ENCODE peak calls at places on chromosomes 13 and 19, in four cellular contexts. H, J, S and N are unnamed samples.

GRCh38 chr19:46616631-46617322 is 8.1 kb downstream of the PTGIR start:
- DNase-seq in H (peak), J (no peak), S (peak), N (peak)

GRCh38 chr19:17525141-17525540 is 13.7 kb downstream of the PGLS start:
- DNase-seq in H (no peak), J (no peak), S (no peak), N (no peak)

GRCh38 chr13:76992548-76993001 is 694 bp downstream of the CLN5 start:
- DNase-seq in H (no peak), J (peak), S (no peak), N (no peak)

GRCh38 chr19:47446534-47447469 is 24.9 kb downstream of the SLC8A2 start:
- DNase-seq in H (no peak), J (no peak), S (peak), N (peak)

GRCh38 chr13:39051157-39051556 is 12.9 kb downstream of the NHLRC3 start:
- DNase-seq in H (no peak), J (no peak), S (no peak), N (no peak)

GRCh38 chr19:57664269-57665127 is 4.2 kb upstream of the ZSCAN4 start:
- DNase-seq in H (peak), J (peak), S (peak), N (peak)

GRCh38 chr13:30314069-30314468 is 6.7 kb upstream of the KATNAL1 start:
- DNase-seq in H (no peak), J (no peak), S (no peak), N (no peak)

GRCh38 chr13:98476538-98476966 is 100.4 kb downstream of the STK24 start:
- DNase-seq in H (peak), J (peak), S (peak), N (peak)

GRCh38 chr19:39684283-39684682 is 20.0 kb upstream of the LGALS14 start:
- DNase-seq in H (no peak), J (no peak), S (no peak), N (no peak)

GRCh38 chr13:77372275-77372674 is 45.4 kb upstream of the MYCBP2 start:
- DNase-seq in H (no peak), J (no peak), S (no peak), N (no peak)

GRCh38 chr19:46902402-46902766 is 41.6 kb downstream of the ARHGAP35 start:
- DNase-seq in H (no peak), J (no peak), S (peak), N (no peak)

GRCh38 chr13:98199480-98199879 is 22.4 kb upstream of the RNF113B start:
- DNase-seq in H (no peak), J (no peak), S (no peak), N (no peak)

GRCh38 chr19:18931316-18932162 is 9.5 kb downstream of the HOMER3 start:
- DNase-seq in H (no peak), J (no peak), S (no peak), N (no peak)

GRCh38 chr13:90362718-90363117 is 984.8 kb upstream of the MIR17HG start:
- DNase-seq in H (peak), J (no peak), S (no peak), N (no peak)

GRCh38 chr19:5130371-5131030 is 161.6 kb downstream of the KDM4B start:
- DNase-seq in H (no peak), J (peak), S (no peak), N (no peak)

GRCh38 chr13:23991119-23991518 is 93.8 kb upstream of the C1QTNF9B start:
- DNase-seq in H (no peak), J (no peak), S (no peak), N (no peak)

GRCh38 chr19:32359581-32359980 is 14.2 kb downstream of the ZNF507 start:
- DNase-seq in H (no peak), J (no peak), S (no peak), N (no peak)

GRCh38 chr19:32358311-32358710 is 12.9 kb downstream of the ZNF507 start:
- DNase-seq in H (no peak), J (no peak), S (no peak), N (no peak)

GRCh38 chr19:32355309-32355708 is 9.9 kb downstream of the ZNF507 start:
- DNase-seq in H (no peak), J (no peak), S (no peak), N (no peak)

GRCh38 chr19:32354345-32354744 is 8.9 kb downstream of the ZNF507 start:
- DNase-seq in H (no peak), J (no peak), S (no peak), N (no peak)

DNA sequence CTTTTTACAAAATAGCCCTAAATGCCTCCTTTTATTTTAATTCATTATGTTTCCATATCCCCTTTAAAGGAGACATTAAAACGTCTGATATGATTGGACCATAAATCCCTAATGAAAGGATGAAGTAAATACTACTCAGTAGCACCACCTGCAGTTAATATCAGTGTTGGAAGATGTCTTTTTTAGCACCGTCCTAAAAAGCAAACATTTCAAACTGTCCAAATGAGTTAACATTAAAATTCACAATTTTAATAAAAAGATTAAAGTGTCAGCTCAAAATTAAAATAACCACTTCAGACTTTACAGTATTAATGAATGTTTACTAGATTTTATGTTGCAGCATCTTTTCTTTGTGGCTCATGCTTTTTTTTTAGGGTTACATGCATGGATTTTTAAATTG is 12.3 kb downstream of the ZNF507 start:
- DNase-seq in H (no peak), J (no peak), S (no peak), N (no peak)
- TF ChIP-seq CTCF in H (no peak), J (peak), S (no peak), N (peak)

GRCh38 chr13:19587635-19588300 is 26.4 kb upstream of the TPTE2 start:
- DNase-seq in H (no peak), J (no peak), S (no peak), N (no peak)
- TF ChIP-seq CTCF in H (peak), J (peak), S (no peak), N (peak)

DNA sequence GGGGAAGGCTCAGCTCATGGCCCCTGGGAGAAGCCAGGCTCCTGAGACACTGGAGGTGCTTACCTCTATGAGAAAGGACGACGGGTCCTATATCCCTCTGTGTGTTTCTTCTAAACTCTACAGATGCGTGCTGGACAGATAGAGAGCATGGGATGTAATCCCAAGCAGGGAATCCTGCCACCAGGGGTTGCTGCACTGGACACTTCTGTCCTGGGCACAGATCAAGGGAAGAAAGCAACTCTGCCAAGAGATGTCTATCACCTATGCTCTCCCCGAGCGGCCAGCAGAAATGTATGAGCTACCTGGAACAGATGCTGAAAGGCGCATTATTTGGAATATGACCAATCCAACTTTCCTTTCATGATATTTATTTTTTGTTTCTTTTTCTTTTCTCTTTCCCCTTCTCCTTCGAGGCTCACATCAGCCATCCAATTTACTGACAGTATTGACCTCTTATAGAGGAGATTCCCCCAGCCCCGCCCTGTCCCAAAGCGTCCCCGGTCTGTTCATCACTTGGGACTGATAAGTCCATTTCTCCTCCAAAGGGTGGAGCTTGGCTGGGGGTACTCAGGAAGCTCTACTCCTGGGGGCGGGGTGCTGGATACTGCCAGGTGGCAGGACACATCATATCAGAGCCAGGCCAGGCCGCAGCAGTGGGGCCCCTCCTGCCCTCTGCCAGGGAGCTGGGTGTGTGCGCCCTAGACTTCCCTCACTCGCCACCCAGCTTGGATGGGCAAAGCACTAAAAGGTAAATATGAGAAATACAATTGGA is 34.2 kb downstream of the TSHZ3 start:
- DNase-seq in H (no peak), J (no peak), S (no peak), N (peak)
- TF ChIP-seq CTCF in H (peak), J (no peak), S (no peak), N (no peak)

DNA sequence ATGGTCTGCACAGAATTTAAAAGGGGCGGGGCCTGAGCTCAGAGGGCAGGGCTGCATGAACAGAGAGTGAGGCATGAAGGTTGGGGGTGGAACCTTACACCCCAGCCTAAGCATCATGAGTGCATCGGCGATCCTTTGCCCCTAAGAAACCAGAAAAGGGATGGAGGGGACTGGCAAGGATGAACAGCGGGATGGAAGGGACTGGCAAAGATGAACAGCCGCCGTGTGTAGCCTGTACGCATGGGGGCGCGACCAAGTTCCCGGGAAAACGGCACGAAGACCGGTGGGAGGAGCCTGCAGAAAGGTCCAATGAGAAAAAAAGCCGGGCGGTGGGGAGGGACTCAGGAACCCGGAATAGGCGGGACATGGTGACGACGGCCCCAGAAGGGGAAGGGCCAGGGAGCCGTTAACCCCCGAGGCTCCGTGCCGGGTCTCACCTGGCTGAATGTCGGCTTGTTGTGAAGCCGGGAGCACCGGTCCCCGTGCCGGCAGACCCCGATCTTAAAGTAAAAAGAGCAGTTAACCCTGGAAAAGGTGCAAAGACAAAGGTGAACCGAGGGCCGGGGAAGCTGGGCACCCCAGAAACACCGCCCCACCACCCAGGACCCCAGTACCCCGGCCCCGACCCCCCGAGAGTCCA is 410 bp downstream of the U2AF1L4 start:
- DNase-seq in H (peak), J (peak), S (peak), N (peak)
- TF ChIP-seq CTCF in H (peak), J (no peak), S (no peak), N (no peak)

DNA sequence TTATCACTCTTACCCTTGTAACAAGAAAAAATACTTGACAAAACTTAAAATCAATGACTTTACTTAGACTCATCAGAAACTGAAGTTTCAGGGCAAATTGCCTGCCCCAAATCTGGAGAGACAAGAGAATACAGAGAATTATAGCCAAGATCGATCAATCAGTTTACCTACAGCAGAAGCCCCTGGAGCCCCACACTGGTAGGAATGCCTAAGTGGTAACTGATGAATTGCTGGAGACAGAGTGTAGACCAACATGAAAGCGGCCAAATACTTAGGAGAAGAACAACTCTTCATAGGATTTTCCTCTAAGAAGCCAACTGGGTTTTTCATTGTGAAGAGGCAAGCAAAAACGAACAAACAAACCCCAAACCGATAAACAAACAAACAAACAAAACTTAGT is 1430.0 kb downstream of the EFNB2 start:
- DNase-seq in H (no peak), J (no peak), S (no peak), N (no peak)
- TF ChIP-seq CTCF in H (no peak), J (no peak), S (no peak), N (no peak)

GRCh38 chr19:11554160-11554559 is 4.9 kb downstream of the ELOF1 start:
- DNase-seq in H (no peak), J (no peak), S (no peak), N (no peak)

GRCh38 chr19:11550265-11550664 is 8.8 kb downstream of the ELOF1 start:
- DNase-seq in H (no peak), J (no peak), S (no peak), N (no peak)

GRCh38 chr19:11552666-11553372 is 6.2 kb downstream of the ELOF1 start:
- DNase-seq in H (no peak), J (no peak), S (no peak), N (no peak)

GRCh38 chr19:11549386-11549953 is 9.6 kb downstream of the ELOF1 start:
- DNase-seq in H (no peak), J (no peak), S (no peak), N (no peak)

GRCh38 chr19:11551603-11552235 is 7.3 kb downstream of the ELOF1 start:
- DNase-seq in H (no peak), J (no peak), S (no peak), N (peak)
- TF ChIP-seq CTCF in H (peak), J (no peak), S (no peak), N (peak)

GRCh38 chr19:4123615-4124568 is at the start of gene MAP2K2:
- DNase-seq in H (peak), J (peak), S (peak), N (peak)
- TF ChIP-seq CTCF in H (no peak), J (no peak), S (no peak), N (no peak)

GRCh38 chr13:93859666-93860065 is 619.8 kb downstream of the DCT start:
- DNase-seq in H (peak), J (no peak), S (no peak), N (no peak)

GRCh38 chr13:93861818-93862217 is 617.7 kb downstream of the DCT start:
- DNase-seq in H (no peak), J (no peak), S (no peak), N (no peak)

GRCh38 chr13:93862259-93862658 is 617.2 kb downstream of the DCT start:
- DNase-seq in H (no peak), J (no peak), S (no peak), N (no peak)

GRCh38 chr13:93857126-93857525 is 622.4 kb downstream of the DCT start:
- DNase-seq in H (no peak), J (no peak), S (no peak), N (no peak)
- TF ChIP-seq CTCF in H (no peak), J (no peak), S (no peak), N (no peak)

DNA sequence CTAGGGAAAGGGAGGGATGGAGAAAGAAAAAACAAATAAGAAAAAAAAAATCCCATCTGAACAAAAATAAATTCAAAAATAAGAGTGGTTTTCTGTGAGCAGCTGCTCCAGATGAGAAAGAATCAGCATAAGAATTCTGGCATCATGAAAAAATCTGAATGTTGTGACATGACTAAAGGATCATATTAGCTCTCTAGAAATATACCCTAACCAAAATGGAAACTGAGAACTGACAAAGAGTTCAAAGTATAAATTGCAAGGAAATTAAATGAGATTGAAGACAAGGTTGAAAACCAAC is 579.0 kb downstream of the UQCRFS1 start:
- DNase-seq in H (no peak), J (no peak), S (no peak), N (no peak)
- TF ChIP-seq CTCF in H (no peak), J (no peak), S (no peak), N (peak)